ENCODE peak calls at places on chromosomes 16 and 17, in nine cellular contexts. D is activated CD4-positive, alpha-beta T cell treated with anti-CD3 and anti-CD28 coated beads for 24 hours; A is naive thymus-derived CD4-positive, alpha-beta T cell; T is NCI-H2107; B is heart left ventricle; N is NCI-H1930; H is amniotic stem cell; J is nucleus accumbens; X is astrocyte of the cerebellum. P is an unnamed sample.

GRCh38 chr16:56911771-56912541 is 20.0 kb upstream of the HERPUD1 start:
- DNase-seq in J (no peak), B (peak), T (no peak), A (no peak), N (no peak), D (no peak), H (no peak), X (no peak), P (no peak)

GRCh38 chr16:11665071-11665491 is 3.2 kb upstream of the SNN start:
- DNase-seq in J (no peak), T (no peak), A (peak), H (no peak), B (no peak), X (no peak), N (no peak), D (no peak), P (no peak)

GRCh38 chr17:55641559-55642160 is 81.0 kb downstream of the TMEM100 start:
- DNase-seq in B (peak), X (no peak), D (no peak), N (no peak), T (no peak), H (no peak), J (no peak), A (no peak), P (peak)

GRCh38 chr16:70691223-70692129 is 5.6 kb upstream of the MTSS2 start:
- DNase-seq in H (peak), D (no peak), J (peak), T (no peak), X (peak), N (no peak), A (no peak), B (peak), P (no peak)

GRCh38 chr16:71367243-71367976 is 8.9 kb downstream of the CALB2 start:
- DNase-seq in B (no peak), H (no peak), A (no peak), N (peak), D (no peak), T (peak), X (no peak), J (no peak), P (no peak)

GRCh38 chr16:75483222-75483621 is 12.0 kb downstream of the CHST6 start:
- DNase-seq in X (no peak), D (no peak), A (no peak), J (no peak), H (no peak), N (no peak), T (no peak), B (no peak), P (no peak)

GRCh38 chr16:85461814-85462404 is 151.2 kb upstream of the GSE1 start:
- DNase-seq in J (no peak), A (no peak), H (no peak), D (no peak), B (no peak), T (peak), X (no peak), N (no peak), P (no peak)

GRCh38 chr16:46748775-46749705 is 896 bp upstream of the MYLK3 start:
- DNase-seq in X (no peak), T (peak), N (no peak), D (no peak), A (no peak), H (no peak), B (peak), J (no peak), P (no peak)

GRCh38 chr16:31192856-31193642 is 9.5 kb downstream of the PYCARD start:
- DNase-seq in J (no peak), H (no peak), A (no peak), X (no peak), T (no peak), B (no peak), N (no peak), D (no peak), P (no peak)

GRCh38 chr17:15240617-15241016 is 24.5 kb downstream of the PMP22 start:
- DNase-seq in J (no peak), A (no peak), B (no peak), X (no peak), D (no peak), N (no peak), H (no peak), T (no peak), P (no peak)

GRCh38 chr16:9225527-9226316 is 134.3 kb downstream of the HAPSTR1 start:
- DNase-seq in H (no peak), A (no peak), B (no peak), N (peak), D (no peak), T (no peak), X (no peak), J (no peak), P (no peak)

GRCh38 chr16:65071371-65072311 is 50.2 kb downstream of the CDH11 start:
- DNase-seq in D (no peak), A (no peak), H (no peak), N (no peak), T (no peak), X (no peak), J (peak), B (no peak), P (no peak)

P was measured in pulmonary artery endothelial cell.